ENCODE peak calls at places on chromosomes 2 and 18, in six cellular contexts. One of them, this sample, is unnamed.

GRCh38 chr2:86468162-86469033 is 27.2 kb downstream of the KDM3A start:
- DNase-seq in WTC11: no peak
- DNase-seq in hippocampal formation: no peak
- DNase-seq in NB4: no peak
- DNase-seq in activated CD8-positive, alpha-beta T cell treated with anti-CD3 and anti-CD28 coated beads, Interleukin-2, amount 10 ng/mL, durations not matched to agents 7 days and 5 days: peak
- DNase-seq in AML-193: no peak
- DNase-seq in this sample: no peak

GRCh38 chr2:60439219-60439974 is 114.1 kb downstream of the BCL11A start:
- DNase-seq in WTC11: peak
- DNase-seq in hippocampal formation: no peak
- DNase-seq in NB4: peak
- DNase-seq in activated CD8-positive, alpha-beta T cell treated with anti-CD3 and anti-CD28 coated beads, Interleukin-2, amount 10 ng/mL, durations not matched to agents 7 days and 5 days: no peak
- DNase-seq in AML-193: peak
- DNase-seq in this sample: peak

GRCh38 chr2:184611221-184612085 is 13.1 kb downstream of the ZNF804A start:
- DNase-seq in WTC11: no peak
- DNase-seq in hippocampal formation: no peak
- DNase-seq in NB4: peak
- DNase-seq in activated CD8-positive, alpha-beta T cell treated with anti-CD3 and anti-CD28 coated beads, Interleukin-2, amount 10 ng/mL, durations not matched to agents 7 days and 5 days: no peak
- DNase-seq in AML-193: peak
- DNase-seq in this sample: peak

GRCh38 chr18:23837591-23837990 is 148.3 kb downstream of the LAMA3 start:
- DNase-seq in WTC11: no peak
- DNase-seq in hippocampal formation: no peak
- DNase-seq in NB4: peak
- DNase-seq in activated CD8-positive, alpha-beta T cell treated with anti-CD3 and anti-CD28 coated beads, Interleukin-2, amount 10 ng/mL, durations not matched to agents 7 days and 5 days: no peak
- DNase-seq in AML-193: no peak
- DNase-seq in this sample: no peak

GRCh38 chr2:195338856-195339255 is 318.2 kb upstream of the SLC39A10 start:
- DNase-seq in WTC11: no peak
- DNase-seq in hippocampal formation: no peak
- DNase-seq in NB4: no peak
- DNase-seq in activated CD8-positive, alpha-beta T cell treated with anti-CD3 and anti-CD28 coated beads, Interleukin-2, amount 10 ng/mL, durations not matched to agents 7 days and 5 days: no peak
- DNase-seq in AML-193: no peak
- DNase-seq in this sample: no peak

GRCh38 chr2:120976501-120977307 is 241.0 kb downstream of the GLI2 start:
- DNase-seq in WTC11: no peak
- DNase-seq in hippocampal formation: no peak
- DNase-seq in NB4: no peak
- DNase-seq in activated CD8-positive, alpha-beta T cell treated with anti-CD3 and anti-CD28 coated beads, Interleukin-2, amount 10 ng/mL, durations not matched to agents 7 days and 5 days: no peak
- DNase-seq in AML-193: no peak
- DNase-seq in this sample: no peak

GRCh38 chr2:67797801-67798535 is 264.8 kb downstream of the C1D start:
- DNase-seq in WTC11: no peak
- DNase-seq in hippocampal formation: no peak
- DNase-seq in NB4: no peak
- DNase-seq in activated CD8-positive, alpha-beta T cell treated with anti-CD3 and anti-CD28 coated beads, Interleukin-2, amount 10 ng/mL, durations not matched to agents 7 days and 5 days: no peak
- DNase-seq in AML-193: no peak
- DNase-seq in this sample: no peak

GRCh38 chr2:46252891-46253659 is 44.1 kb upstream of the EPAS1 start:
- DNase-seq in WTC11: no peak
- DNase-seq in hippocampal formation: no peak
- DNase-seq in NB4: no peak
- DNase-seq in activated CD8-positive, alpha-beta T cell treated with anti-CD3 and anti-CD28 coated beads, Interleukin-2, amount 10 ng/mL, durations not matched to agents 7 days and 5 days: peak
- DNase-seq in AML-193: no peak
- DNase-seq in this sample: no peak

GRCh38 chr2:105294844-105295481 is 34.6 kb downstream of the TGFBRAP1 start:
- DNase-seq in WTC11: peak
- DNase-seq in hippocampal formation: peak
- DNase-seq in NB4: peak
- DNase-seq in activated CD8-positive, alpha-beta T cell treated with anti-CD3 and anti-CD28 coated beads, Interleukin-2, amount 10 ng/mL, durations not matched to agents 7 days and 5 days: peak
- DNase-seq in AML-193: peak
- DNase-seq in this sample: peak

GRCh38 chr2:188295067-188295685 is 3.5 kb downstream of the GULP1 start:
- DNase-seq in WTC11: no peak
- DNase-seq in hippocampal formation: no peak
- DNase-seq in NB4: no peak
- DNase-seq in activated CD8-positive, alpha-beta T cell treated with anti-CD3 and anti-CD28 coated beads, Interleukin-2, amount 10 ng/mL, durations not matched to agents 7 days and 5 days: no peak
- DNase-seq in AML-193: no peak
- DNase-seq in this sample: no peak

GRCh38 chr2:33681333-33681732 is 82.2 kb upstream of the FAM98A start:
- DNase-seq in WTC11: no peak
- DNase-seq in hippocampal formation: peak
- DNase-seq in NB4: peak
- DNase-seq in activated CD8-positive, alpha-beta T cell treated with anti-CD3 and anti-CD28 coated beads, Interleukin-2, amount 10 ng/mL, durations not matched to agents 7 days and 5 days: no peak
- DNase-seq in AML-193: no peak
- DNase-seq in this sample: peak